ENCODE peak calls at places on chromosomes 6 and 20, in four cellular contexts. One of them, this sample, is unnamed. For H3K9me3, the result is how much of the 10 kb centered on the place peaks cover.

GRCh38 chr6:15513801-15514711 is 148.8 kb downstream of the DTNBP1 start:
- DNase-seq in tibial nerve: no peak
- DNase-seq in endothelial cell of umbilical vein: no peak
- DNase-seq in uterus: no peak
- DNase-seq in this sample: no peak

GRCh38 chr6:117487831-117488230 is 5.4 kb downstream of the DCBLD1 start:
- DNase-seq in tibial nerve: no peak
- DNase-seq in endothelial cell of umbilical vein: no peak
- DNase-seq in uterus: no peak
- DNase-seq in this sample: no peak

GRCh38 chr6:89260832-89261231 is 43.7 kb upstream of the GABRR1 start:
- DNase-seq in tibial nerve: no peak
- DNase-seq in endothelial cell of umbilical vein: peak
- DNase-seq in uterus: no peak
- DNase-seq in this sample: no peak

GRCh38 chr6:126153661-126154060 is 167.3 kb downstream of the TRMT11 start:
- DNase-seq in tibial nerve: no peak
- DNase-seq in endothelial cell of umbilical vein: no peak
- DNase-seq in uterus: no peak
- DNase-seq in this sample: no peak

GRCh38 chr20:62712606-62713005 is 4.0 kb downstream of the NTSR1 start:
- DNase-seq in tibial nerve: no peak
- DNase-seq in endothelial cell of umbilical vein: no peak
- DNase-seq in uterus: no peak
- DNase-seq in this sample: no peak

GRCh38 chr20:1832634-1833033 is 62.6 kb upstream of the SIRPA start:
- DNase-seq in tibial nerve: no peak
- DNase-seq in endothelial cell of umbilical vein: no peak
- DNase-seq in uterus: no peak
- DNase-seq in this sample: no peak

GRCh38 chr20:52484438-52484837 is 292.9 kb upstream of the ZFP64 start:
- DNase-seq in tibial nerve: no peak
- DNase-seq in endothelial cell of umbilical vein: no peak
- DNase-seq in uterus: no peak
- DNase-seq in this sample: no peak

GRCh38 chr6:137258170-137258569 is 39.0 kb upstream of the IFNGR1 start:
- DNase-seq in tibial nerve: no peak
- DNase-seq in endothelial cell of umbilical vein: no peak
- DNase-seq in uterus: no peak
- DNase-seq in this sample: no peak

GRCh38 chr6:3714768-3715167 is 36.7 kb downstream of the PXDC1 start:
- DNase-seq in tibial nerve: no peak
- DNase-seq in endothelial cell of umbilical vein: no peak
- DNase-seq in uterus: no peak
- DNase-seq in this sample: no peak

GRCh38 chr6:79949235-79949634 is 1.9 kb upstream of the ELOVL4 start:
- DNase-seq in tibial nerve: no peak
- DNase-seq in endothelial cell of umbilical vein: peak
- DNase-seq in uterus: peak
- DNase-seq in this sample: no peak

GRCh38 chr6:28489366-28490190 is 26.0 kb downstream of the GPX6 start:
- DNase-seq in tibial nerve: no peak
- DNase-seq in endothelial cell of umbilical vein: peak
- DNase-seq in uterus: peak
- DNase-seq in this sample: no peak

GRCh38 chr6:105207524-105208269 is 27.9 kb upstream of the POPDC3 start:
- DNase-seq in tibial nerve: no peak
- DNase-seq in endothelial cell of umbilical vein: peak
- DNase-seq in uterus: no peak
- DNase-seq in this sample: no peak

GRCh38 chr20:39874049-39874893 is 814.8 kb downstream of the MAFB start:
- DNase-seq in tibial nerve: peak
- DNase-seq in endothelial cell of umbilical vein: peak
- DNase-seq in uterus: peak
- DNase-seq in this sample: peak

DNA sequence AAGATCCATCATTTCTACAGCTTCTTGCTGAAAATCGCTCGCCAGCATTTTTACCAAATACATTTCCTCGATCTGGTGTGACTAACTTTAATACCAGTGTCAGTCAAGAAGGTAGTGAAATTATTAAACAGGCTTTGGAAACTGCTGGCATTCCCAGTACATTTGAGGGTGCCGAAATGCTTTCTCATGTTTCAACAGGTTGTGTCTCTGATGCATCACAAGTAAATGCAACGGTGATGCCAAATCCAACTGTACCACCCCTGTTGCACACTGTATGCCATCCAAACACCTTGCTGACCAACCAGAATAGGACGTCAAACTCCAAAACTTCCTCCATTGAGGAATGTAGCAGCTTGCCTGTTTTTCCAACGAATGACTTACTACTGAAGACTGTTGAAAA is 64.4 kb upstream of the SMIM8 start:
- DNase-seq in tibial nerve: no peak
- DNase-seq in endothelial cell of umbilical vein: no peak
- DNase-seq in uterus: no peak
- DNase-seq in this sample: no peak
- H3K9me3 ChIP-seq in tibial nerve: under half
- H3K9me3 ChIP-seq in endothelial cell of umbilical vein: under half
- H3K9me3 ChIP-seq in uterus: under half
- H3K9me3 ChIP-seq in this sample: under half

GRCh38 chr20:9617940-9618339 is 103.5 kb downstream of the LAMP5 start:
- DNase-seq in tibial nerve: no peak
- DNase-seq in endothelial cell of umbilical vein: no peak
- DNase-seq in uterus: no peak
- DNase-seq in this sample: no peak
- TF ChIP-seq CTCF in tibial nerve: no peak
- TF ChIP-seq CTCF in endothelial cell of umbilical vein: no peak
- TF ChIP-seq CTCF in uterus: no peak
- TF ChIP-seq CTCF in this sample: no peak

GRCh38 chr6:53066059-53066406 is 829 bp downstream of the FBXO9 start:
- DNase-seq in tibial nerve: no peak
- DNase-seq in endothelial cell of umbilical vein: peak
- DNase-seq in uterus: peak
- DNase-seq in this sample: peak
- TF ChIP-seq POLR2A in tibial nerve: no peak
- TF ChIP-seq POLR2A in endothelial cell of umbilical vein: no peak
- TF ChIP-seq POLR2A in uterus: no peak
- TF ChIP-seq POLR2A in this sample: no peak

DNA sequence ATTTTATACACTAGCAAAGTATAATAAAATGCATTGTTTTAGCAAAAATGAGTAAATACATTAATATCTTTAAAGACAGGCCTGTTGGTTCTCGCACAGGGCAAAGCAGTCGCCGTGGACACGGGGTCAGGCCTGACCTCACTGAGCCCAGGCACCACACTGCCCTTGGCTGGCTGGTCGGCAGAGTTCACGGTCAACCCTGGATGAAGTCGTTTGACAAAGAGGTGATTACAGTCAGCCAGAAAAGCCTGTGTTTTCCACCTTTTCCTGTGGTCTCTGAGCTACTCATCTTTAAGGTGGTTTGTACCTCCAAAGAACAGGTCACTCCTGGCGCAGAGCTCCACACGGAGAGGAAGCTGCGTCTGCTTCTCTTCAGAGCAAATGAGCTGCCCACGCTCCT is 191.5 kb downstream of the DLL1 start:
- DNase-seq in tibial nerve: no peak
- DNase-seq in endothelial cell of umbilical vein: no peak
- DNase-seq in uterus: no peak
- DNase-seq in this sample: no peak
- H3K9me3 ChIP-seq in tibial nerve: under half
- H3K9me3 ChIP-seq in endothelial cell of umbilical vein: under half
- H3K9me3 ChIP-seq in uterus: under half
- H3K9me3 ChIP-seq in this sample: under half

DNA sequence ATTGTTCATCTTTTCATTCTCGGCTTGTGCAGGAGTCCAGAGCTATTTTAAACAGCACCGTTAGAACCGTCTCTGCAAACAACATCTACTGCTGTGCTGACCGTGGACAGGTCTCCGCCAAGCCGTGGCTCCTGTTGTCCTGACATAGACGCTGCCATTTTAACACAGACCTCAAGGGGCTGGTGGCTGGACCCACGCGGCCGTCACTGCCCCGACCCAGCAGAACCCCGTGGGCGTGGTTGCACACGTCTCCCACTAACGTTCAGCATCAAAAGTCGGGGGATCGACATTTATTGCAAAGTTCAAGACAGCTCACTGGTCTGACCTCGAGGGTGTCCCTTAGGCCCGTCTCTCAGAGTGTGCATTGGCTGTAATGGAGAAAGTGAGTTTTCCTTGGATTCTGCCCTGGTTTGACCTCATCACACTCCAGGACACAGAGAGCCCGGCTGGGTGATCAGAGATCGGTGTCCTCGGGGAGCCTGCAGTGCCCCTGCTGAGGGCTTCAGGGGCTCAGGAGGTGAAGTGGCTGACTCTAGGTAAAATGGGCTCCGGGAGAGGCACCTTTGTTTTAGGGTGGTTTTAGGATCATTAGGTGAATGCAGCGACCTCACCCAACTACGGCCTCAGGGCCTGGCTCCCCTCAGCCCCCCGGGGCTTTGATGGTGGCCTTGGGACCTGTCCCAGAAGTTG is 363.2 kb downstream of the THBS2 start:
- DNase-seq in tibial nerve: no peak
- DNase-seq in endothelial cell of umbilical vein: no peak
- DNase-seq in uterus: no peak
- DNase-seq in this sample: no peak
- TF ChIP-seq CTCF in tibial nerve: no peak
- TF ChIP-seq CTCF in endothelial cell of umbilical vein: no peak
- TF ChIP-seq CTCF in uterus: no peak
- TF ChIP-seq CTCF in this sample: no peak

This sample was measured in gastrocnemius medialis.